ENCODE peak calls at places on chromosomes 1 and 21, in nine cellular contexts. M, Z, T, O, E, U, K, Q and S are unnamed samples.

GRCh38 chr1:8763888-8764287 is 53.6 kb downstream of the RERE start:
- DNase-seq in M (no peak), E (no peak), K (peak; percentile 46), U (no peak), O (no peak), T (no peak), Z (peak; percentile 34), Q (no peak), S (no peak)

GRCh38 chr21:32096411-32096810 is 182.4 kb downstream of the MIS18A start:
- DNase-seq in Q (no peak), M (peak; percentile 42), E (no peak), U (no peak), K (peak; percentile 44), T (no peak), O (no peak), Z (no peak), S (peak; percentile 35)

GRCh38 chr1:146019225-146020057 is 2.1 kb downstream of the HJV start:
- DNase-seq in Z (no peak), E (peak; percentile 45), K (no peak), Q (no peak), O (no peak), U (no peak), T (no peak), M (no peak), S (no peak)

GRCh38 chr1:174051956-174052355 is 29.8 kb upstream of the RC3H1 start:
- DNase-seq in T (no peak), E (no peak), O (no peak), Z (no peak), K (no peak), M (no peak), U (no peak), Q (no peak), S (peak; percentile 9)

GRCh38 chr1:19400189-19400588 is 85.2 kb downstream of the CAPZB start:
- DNase-seq in O (peak; percentile 29), T (no peak), Z (no peak), E (no peak), U (no peak), M (no peak), Q (no peak), K (no peak), S (no peak)

GRCh38 chr1:27906764-27907163 is 28.0 kb upstream of the SMPDL3B start:
- DNase-seq in Z (no peak), E (no peak), O (no peak), U (no peak), M (no peak), Q (no peak), T (no peak), K (no peak), S (no peak)

GRCh38 chr1:180921891-180922636 is 9.4 kb downstream of the KIAA1614 start:
- DNase-seq in M (no peak), Z (no peak), T (no peak), Q (no peak), E (no peak), U (no peak), O (no peak), K (no peak), S (no peak)

GRCh38 chr1:67190942-67191341 is 24.7 kb downstream of the IL23R start:
- DNase-seq in M (no peak), E (no peak), Q (no peak), O (no peak), Z (no peak), K (no peak), T (no peak), U (no peak), S (no peak)

GRCh38 chr1:184559117-184559713 is 172.4 kb downstream of the C1orf21 start:
- DNase-seq in M (no peak), K (no peak), T (no peak), E (no peak), Q (no peak), Z (no peak), O (no peak), U (no peak), S (no peak)

GRCh38 chr1:17773626-17774326 is 18.6 kb downstream of the ACTL8 start:
- DNase-seq in E (no peak), K (no peak), M (no peak), Q (no peak), O (no peak), T (no peak), Z (no peak), U (no peak), S (no peak)
- TF ChIP-seq CTCF in E (no peak), K (no peak), M (no peak), Q (no peak), O (no peak), T (no peak), Z (no peak), U (no peak), S (no peak)

DNA sequence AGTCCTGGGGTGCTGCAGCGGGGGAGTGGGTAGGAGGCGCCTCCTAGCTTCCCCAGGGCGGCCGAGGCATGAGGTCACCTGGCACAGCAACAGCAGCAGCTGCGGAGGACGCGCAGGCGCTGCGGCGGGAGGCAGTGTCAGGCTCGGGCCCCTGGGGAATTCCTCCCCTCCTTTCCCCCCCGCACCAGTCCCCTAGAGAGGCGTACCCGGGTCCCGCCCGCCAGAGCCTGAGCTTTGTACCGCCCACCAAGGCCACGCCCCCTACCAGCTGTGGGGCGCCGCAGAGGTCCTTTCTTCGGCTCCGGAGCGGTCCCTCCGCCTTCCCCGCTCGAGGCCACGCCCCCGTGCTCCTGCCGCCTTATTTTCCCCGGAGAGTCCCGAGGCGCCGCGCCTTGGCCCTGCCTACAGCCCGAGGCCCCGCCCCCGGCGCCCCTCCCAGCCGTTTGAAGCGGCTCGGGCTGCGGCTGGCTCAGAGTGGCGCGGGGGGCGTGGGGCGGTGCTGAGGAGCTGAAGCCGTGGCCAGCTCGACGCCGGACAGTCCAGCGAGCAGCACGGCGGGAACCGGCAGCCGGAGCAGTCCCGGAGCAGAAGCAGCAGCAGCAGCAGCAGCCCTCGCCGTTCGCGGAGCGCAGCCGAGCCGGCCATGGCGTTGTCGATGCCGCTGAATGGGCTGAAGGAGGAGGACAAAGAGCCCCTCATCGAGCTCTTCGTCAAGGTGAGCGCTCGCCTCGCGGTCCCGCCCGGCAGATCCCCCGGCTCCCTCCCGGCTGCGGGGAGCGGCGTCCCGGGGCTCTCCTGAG is at the start of gene CLIC4:
- DNase-seq in Q (peak; percentile 100), E (peak; percentile 99), O (peak; percentile 100), K (peak; percentile 96), M (peak; percentile 100), U (peak; percentile 98), T (peak; percentile 98), Z (peak; percentile 91), S (peak; percentile 100)
- TF ChIP-seq CTCF in Q (no peak), E (no peak), O (no peak), K (peak; percentile 68), M (no peak), U (peak; percentile 70), T (peak; percentile 27), Z (peak; percentile 21), S (no peak)

DNA sequence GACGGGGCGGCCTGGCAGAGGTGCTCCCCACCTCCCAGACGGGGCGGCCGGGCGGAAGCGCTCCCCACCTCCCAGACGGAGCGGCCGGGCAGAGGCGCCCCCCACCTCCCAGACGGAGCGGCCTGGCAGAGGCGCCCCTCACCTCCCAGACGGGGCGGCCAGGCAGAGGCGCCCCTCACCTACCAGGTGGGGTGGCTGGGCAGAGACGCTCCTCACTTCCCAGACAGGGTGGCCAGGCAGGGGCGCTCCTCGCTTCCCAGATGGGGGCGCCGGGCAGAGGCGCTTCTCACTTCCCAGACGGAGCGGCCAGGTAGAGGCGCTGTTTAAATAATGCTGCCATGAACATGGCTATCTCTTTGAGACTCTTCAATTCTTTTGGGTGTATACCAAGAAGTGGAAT is 43.7 kb upstream of the ATP6V1G3 start:
- DNase-seq in E (no peak), Z (no peak), O (no peak), Q (no peak), U (no peak), M (no peak), T (no peak), K (no peak), S (no peak)
- TF ChIP-seq CTCF in E (no peak), Z (no peak), O (no peak), Q (no peak), U (no peak), M (no peak), T (no peak), K (no peak), S (no peak)

GRCh38 chr21:44761011-44761729 is 40.5 kb downstream of the UBE2G2 start:
- DNase-seq in O (no peak), T (no peak), E (no peak), Z (no peak), M (no peak), U (no peak), Q (no peak), K (peak; percentile 49), S (no peak)
- TF ChIP-seq CTCF in O (peak; percentile 22), T (peak; percentile 3), E (peak; percentile 28), Z (peak; percentile 65), M (no peak), U (peak; percentile 55), Q (peak; percentile 66), K (no peak), S (peak; percentile 55)

GRCh38 chr1:52404116-52404974 is at the start of the genes ORC1 and PRPF38A:
- DNase-seq in O (peak; percentile 99), Q (peak; percentile 88), Z (peak; percentile 94), E (peak; percentile 97), U (peak; percentile 94), M (peak; percentile 90), T (peak; percentile 88), K (peak; percentile 98), S (peak; percentile 96)
- TF ChIP-seq CTCF in O (peak; percentile 86), Q (peak; percentile 73), Z (peak; percentile 71), E (no peak), U (peak; percentile 81), M (peak; percentile 46), T (peak; percentile 58), K (no peak), S (peak; percentile 69)